ENCODE peak calls at places on chromosomes 6 and 20, in six cellular contexts. G is omental fat pad, L is mesothelial cell of epicardium, R is fibroblast of villous mesenchyme, T is endothelial cell, W is ascending aorta. C is an unnamed sample.

GRCh38 chr6:55578537-55579363 is at the start of gene HMGCLL1:
- DNase-seq in R (no peak), W (no peak), L (peak; percentile 35), G (no peak), T (peak; percentile 63), C (peak; percentile 11)

GRCh38 chr6:45376310-45377040 is 1.3 kb downstream of the SUPT3H start:
- DNase-seq in G (no peak), L (no peak), T (no peak), R (peak; percentile 21), W (no peak), C (peak; percentile 56)

GRCh38 chr6:140849441-140849840 is 1283.3 kb upstream of the GJE1 start:
- DNase-seq in T (no peak), W (no peak), R (no peak), G (no peak), L (no peak), C (peak; percentile 18)

GRCh38 chr6:83464741-83465140 is 33.9 kb upstream of the ME1 start:
- DNase-seq in L (no peak), R (no peak), T (no peak), G (no peak), W (no peak), C (no peak)

GRCh38 chr20:25320035-25320800 is 70.4 kb downstream of the ABHD12 start:
- DNase-seq in R (no peak), T (no peak), L (no peak), G (peak; percentile 19), W (peak; percentile 41), C (no peak)

GRCh38 chr6:73728548-73729205 is 32.7 kb downstream of the CD109 start:
- DNase-seq in L (no peak), W (no peak), T (no peak), R (no peak), G (no peak), C (no peak)

GRCh38 chr20:35621560-35621946 is 5.9 kb downstream of the SPAG4 start:
- DNase-seq in R (no peak), G (no peak), L (no peak), T (no peak), W (no peak), C (no peak)

GRCh38 chr6:79612918-79613317 is 18.2 kb upstream of the SH3BGRL2 start:
- DNase-seq in W (no peak), T (no peak), R (no peak), L (no peak), G (no peak), C (no peak)

GRCh38 chr6:118890997-118891790 is 2.8 kb upstream of the ASF1A start:
- DNase-seq in L (no peak), G (no peak), T (no peak), W (no peak), R (no peak), C (no peak)

GRCh38 chr6:109912136-109912535 is 66.0 kb upstream of the GPR6 start:
- DNase-seq in T (no peak), G (no peak), W (no peak), L (no peak), R (no peak), C (no peak)

GRCh38 chr6:16031278-16031981 is 97.5 kb upstream of the MYLIP start:
- DNase-seq in T (no peak), L (no peak), R (peak; percentile 4), W (no peak), G (no peak), C (no peak)

GRCh38 chr6:124389127-124389526 is 573.1 kb upstream of the RNF217 start:
- DNase-seq in T (no peak), W (no peak), R (no peak), L (no peak), G (no peak), C (peak; percentile 42)

GRCh38 chr6:69861986-69862385 is 4.4 kb upstream of the COL19A1 start:
- DNase-seq in G (no peak), T (no peak), L (no peak), W (no peak), R (no peak), C (peak; percentile 4)

GRCh38 chr6:28349892-28350737 is at the start of gene ZKSCAN3:
- DNase-seq in W (peak; percentile 90), G (peak; percentile 47), R (peak; percentile 68), T (peak; percentile 66), L (peak; percentile 66), C (peak; percentile 76)

GRCh38 chr6:3500262-3501001 is 43.6 kb upstream of the SLC22A23 start:
- DNase-seq in L (no peak), G (no peak), R (peak; percentile 87), W (no peak), T (no peak), C (peak; percentile 75)

GRCh38 chr20:41738584-41739193 is 120.5 kb upstream of the CHD6 start:
- DNase-seq in G (no peak), T (peak; percentile 60), L (no peak), R (peak; percentile 48), W (no peak), C (peak; percentile 69)

GRCh38 chr6:80544500-80545055 is 438.1 kb downstream of the BCKDHB start:
- DNase-seq in G (no peak), L (no peak), W (no peak), T (no peak), R (no peak), C (no peak)

GRCh38 chr20:38435555-38435939 is 419 bp upstream of the SNHG17 start:
- DNase-seq in R (peak; percentile 16), G (no peak), T (no peak), W (no peak), L (no peak), C (peak; percentile 96)

DNA sequence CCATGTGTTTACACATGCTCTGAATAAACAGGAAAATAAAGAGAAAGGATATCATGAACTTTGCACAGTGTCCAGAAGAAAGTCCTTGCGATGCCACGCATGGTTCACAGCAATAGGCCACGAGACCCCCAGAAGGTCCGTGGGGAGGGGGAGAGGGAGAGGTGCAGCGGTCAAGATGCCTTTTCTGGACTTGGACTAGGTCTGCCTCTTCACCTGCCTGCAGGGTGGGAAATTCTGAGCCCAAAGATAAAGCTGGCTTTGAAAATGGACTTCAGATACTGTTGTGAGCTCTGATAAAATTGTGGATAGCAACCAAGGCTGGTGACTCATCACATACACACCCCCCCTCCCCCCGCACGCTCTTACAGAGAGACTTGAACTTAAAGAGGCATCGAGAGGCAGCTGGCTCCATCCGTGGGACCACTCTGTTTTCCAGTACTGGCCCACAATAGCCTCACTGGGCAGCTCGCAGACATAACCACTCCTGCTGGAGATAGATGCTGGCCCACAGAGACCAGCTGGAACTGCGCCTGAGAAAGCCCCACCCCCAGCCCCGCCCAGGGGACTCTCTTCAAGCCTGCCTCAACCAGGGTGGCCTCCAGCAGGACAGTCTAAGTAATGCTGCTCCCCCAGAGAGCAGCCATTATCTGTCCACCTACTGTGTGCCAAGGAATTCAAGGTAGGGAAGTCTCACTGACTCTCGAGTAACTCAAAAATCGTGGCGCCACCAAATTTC is 21.2 kb upstream of the NFATC2 start:
- DNase-seq in L (no peak), R (peak; percentile 82), G (peak; percentile 38), W (peak; percentile 90), T (peak; percentile 49), C (peak; percentile 90)
- TF ChIP-seq CTCF in L (no peak), R (peak; percentile 6), G (no peak), W (no peak), T (no peak), C (no peak)

GRCh38 chr6:135182993-135183531 is 2.0 kb downstream of the MYB start:
- DNase-seq in G (no peak), T (peak; percentile 14), L (no peak), W (no peak), R (no peak), C (no peak)
- TF ChIP-seq CTCF in G (no peak), T (no peak), L (no peak), W (no peak), R (no peak), C (no peak)

GRCh38 chr6:134999107-134999506 is 49.2 kb upstream of the ALDH8A1 start:
- DNase-seq in R (no peak), T (no peak), L (no peak), G (no peak), W (no peak), C (no peak)

GRCh38 chr6:135002974-135003703 is 51.5 kb downstream of the HBS1L start:
- DNase-seq in W (no peak), L (no peak), T (no peak), G (no peak), R (no peak), C (no peak)

GRCh38 chr6:134997133-134997841 is 47.4 kb upstream of the ALDH8A1 start:
- DNase-seq in R (no peak), L (no peak), W (no peak), T (no peak), G (no peak), C (no peak)

GRCh38 chr6:135006386-135006914 is 48.2 kb downstream of the HBS1L start:
- DNase-seq in R (no peak), T (no peak), G (no peak), L (no peak), W (no peak), C (no peak)

DNA sequence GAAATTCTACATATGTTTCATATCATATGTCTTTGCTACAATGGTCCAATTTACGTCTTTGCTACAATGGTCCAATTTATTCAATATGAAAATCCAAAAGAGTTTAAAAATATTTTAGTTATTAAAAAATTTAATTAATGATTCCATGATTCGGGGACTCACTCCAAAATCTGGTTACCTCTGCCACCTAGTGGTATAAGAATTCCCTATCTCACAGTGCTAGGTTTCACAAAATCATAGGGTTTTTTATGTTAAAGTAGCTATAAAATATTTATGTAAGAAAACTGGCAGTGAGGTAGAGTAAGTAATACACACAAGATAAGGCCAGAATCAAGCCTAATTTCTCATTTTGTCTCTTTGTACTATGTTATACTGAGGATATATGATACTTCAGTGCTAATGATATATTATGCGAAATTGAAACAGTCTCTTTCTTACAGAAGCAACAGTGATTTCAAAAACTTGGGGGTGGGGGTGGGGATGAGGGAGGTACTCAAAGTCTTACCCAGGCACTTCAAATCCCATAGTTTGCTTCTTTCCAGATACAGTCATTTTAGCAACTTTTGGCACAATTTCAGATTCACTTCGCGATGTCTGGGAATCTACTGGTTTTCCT is 52.3 kb downstream of the HBS1L start:
- DNase-seq in G (no peak), R (peak; percentile 29), T (no peak), W (no peak), L (no peak), C (peak; percentile 53)
- TF ChIP-seq CTCF in G (no peak), R (peak; percentile 61), T (peak; percentile 70), W (peak; percentile 35), L (peak; percentile 74), C (peak; percentile 66)

DNA sequence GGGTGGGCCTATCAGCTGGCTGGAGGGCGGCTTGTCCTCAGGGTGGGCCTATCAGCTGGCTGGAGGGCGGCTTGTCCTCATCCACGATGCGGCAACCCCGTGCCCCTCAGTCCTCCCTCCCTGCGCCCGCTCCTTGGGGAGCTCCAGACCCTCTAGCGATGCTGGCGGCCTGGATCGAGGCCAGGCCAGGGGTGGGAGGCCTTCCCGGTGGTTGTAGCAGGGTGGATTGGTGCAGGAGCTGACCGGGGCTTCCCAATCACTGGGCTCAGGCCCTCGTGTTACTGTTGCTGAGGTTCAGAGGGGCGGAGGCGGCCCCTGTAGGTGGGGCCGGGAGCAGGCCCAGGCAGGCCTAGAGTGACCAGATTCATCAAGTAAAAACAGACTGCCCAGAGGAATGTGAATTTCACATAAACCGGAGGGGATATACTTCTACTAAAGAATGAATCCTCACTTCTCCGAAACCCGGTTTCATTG is 8.8 kb downstream of the SLC17A9 start:
- DNase-seq in R (no peak), T (no peak), L (no peak), G (no peak), W (no peak), C (peak; percentile 38)
- TF ChIP-seq CTCF in R (no peak), T (no peak), L (no peak), G (no peak), W (no peak), C (no peak)

C was measured in choroid plexus epithelial cell.